ENCODE peak calls at places on chromosomes 5 and 9, in nine cellular contexts. H is tibial artery; X is SK-N-SH; B is stromal cell of bone marrow; M is hepatocyte; A is hypothalamus; L is stimulated activated CD8-positive, alpha-beta memory T cell treated with anti-CD3 and anti-CD28 coated beads, Interleukin-12 subunit alpha, Interleukin-12 subunit beta, amount 100 ng/mL, for 1 hour; Z is psoas muscle; Y is brain microvascular endothelial cell. K is an unnamed sample.

GRCh38 chr9:110638381-110638954 is 30.1 kb upstream of the MUSK start:
- DNase-seq in H (no peak), X (no peak), B (peak), M (no peak), A (no peak), L (no peak), Z (no peak), Y (no peak), K (no peak)

GRCh38 chr9:120878188-120879130 is 1.5 kb upstream of the PHF19 start:
- DNase-seq in H (no peak), X (no peak), B (no peak), M (no peak), A (no peak), L (no peak), Z (no peak), Y (no peak), K (no peak)

GRCh38 chr9:95048225-95049087 is 269.1 kb downstream of the FANCC start:
- DNase-seq in H (peak), X (peak), B (no peak), M (peak), A (no peak), L (peak), Z (peak), Y (no peak), K (peak)

GRCh38 chr5:91384671-91385430 is 1.7 kb upstream of the ARRDC3 start:
- DNase-seq in H (no peak), X (peak), B (peak), M (peak), A (no peak), L (no peak), Z (no peak), Y (peak), K (peak)

GRCh38 chr5:59037041-59037440 is 454.2 kb downstream of the RAB3C start:
- DNase-seq in H (no peak), X (no peak), B (no peak), M (no peak), A (no peak), L (no peak), Z (no peak), Y (no peak), K (no peak)

GRCh38 chr9:119272500-119273211 is 96.6 kb downstream of the BRINP1 start:
- DNase-seq in H (no peak), X (no peak), B (no peak), M (no peak), A (no peak), L (no peak), Z (no peak), Y (no peak), K (no peak)

GRCh38 chr9:27457445-27457844 is 66.6 kb upstream of the IFNK start:
- DNase-seq in H (no peak), X (no peak), B (no peak), M (peak), A (no peak), L (no peak), Z (no peak), Y (no peak), K (no peak)

GRCh38 chr5:139635606-139636206 is 12.4 kb upstream of the CXXC5 start:
- DNase-seq in H (peak), X (peak), B (peak), M (peak), A (no peak), L (no peak), Z (peak), Y (peak), K (no peak)

GRCh38 chr5:102421647-102422046 is 77.2 kb downstream of the SLCO6A1 start:
- DNase-seq in H (no peak), X (no peak), B (peak), M (peak), A (no peak), L (no peak), Z (no peak), Y (no peak), K (no peak)

GRCh38 chr9:94553029-94553938 is 1.6 kb upstream of the PCAT7 start:
- DNase-seq in H (no peak), X (no peak), B (no peak), M (peak), A (no peak), L (no peak), Z (no peak), Y (no peak), K (no peak)

K was measured in GM18507.